ENCODE peak calls at places on chromosomes 2 and 18, in ten cellular contexts. One of them, this sample, is unnamed.

GRCh38 chr2:106704798-106705197 is 181.2 kb downstream of the ST6GAL2 start:
- DNase-seq in stimulated activated CD4-positive, alpha-beta T cell treated with anti-CD3 and anti-CD28 coated beads, Interleukin-2, amount 100 ng/mL, for 24 hours: no peak
- DNase-seq in Calu3: no peak
- DNase-seq in activated T-cell treated with anti-CD3 and anti-CD28 coated beads for 1 hour: no peak
- DNase-seq in foreskin fibroblast: no peak
- DNase-seq in amygdala: no peak
- DNase-seq in GF-D8: no peak
- DNase-seq in EL: no peak
- DNase-seq in kidney tubule cell: no peak
- DNase-seq in T-cell: no peak
- DNase-seq in this sample: no peak

GRCh38 chr2:172220111-172220510 is 117.4 kb upstream of the DLX2 start:
- DNase-seq in stimulated activated CD4-positive, alpha-beta T cell treated with anti-CD3 and anti-CD28 coated beads, Interleukin-2, amount 100 ng/mL, for 24 hours: no peak
- DNase-seq in Calu3: no peak
- DNase-seq in activated T-cell treated with anti-CD3 and anti-CD28 coated beads for 1 hour: no peak
- DNase-seq in foreskin fibroblast: no peak
- DNase-seq in amygdala: no peak
- DNase-seq in GF-D8: peak; percentile 35
- DNase-seq in EL: no peak
- DNase-seq in kidney tubule cell: no peak
- DNase-seq in T-cell: no peak
- DNase-seq in this sample: no peak

GRCh38 chr2:3611136-3611535 is 16.2 kb downstream of the COLEC11 start:
- DNase-seq in stimulated activated CD4-positive, alpha-beta T cell treated with anti-CD3 and anti-CD28 coated beads, Interleukin-2, amount 100 ng/mL, for 24 hours: no peak
- DNase-seq in Calu3: no peak
- DNase-seq in activated T-cell treated with anti-CD3 and anti-CD28 coated beads for 1 hour: no peak
- DNase-seq in foreskin fibroblast: no peak
- DNase-seq in amygdala: no peak
- DNase-seq in GF-D8: no peak
- DNase-seq in EL: no peak
- DNase-seq in kidney tubule cell: no peak
- DNase-seq in T-cell: no peak
- DNase-seq in this sample: no peak

GRCh38 chr18:49841236-49842217 is 28.2 kb upstream of the ACAA2 start:
- DNase-seq in stimulated activated CD4-positive, alpha-beta T cell treated with anti-CD3 and anti-CD28 coated beads, Interleukin-2, amount 100 ng/mL, for 24 hours: no peak
- DNase-seq in Calu3: no peak
- DNase-seq in activated T-cell treated with anti-CD3 and anti-CD28 coated beads for 1 hour: no peak
- DNase-seq in foreskin fibroblast: no peak
- DNase-seq in amygdala: no peak
- DNase-seq in GF-D8: no peak
- DNase-seq in EL: no peak
- DNase-seq in kidney tubule cell: no peak
- DNase-seq in T-cell: no peak
- DNase-seq in this sample: no peak

GRCh38 chr2:150303281-150303680 is 184.2 kb downstream of the RND3 start:
- DNase-seq in stimulated activated CD4-positive, alpha-beta T cell treated with anti-CD3 and anti-CD28 coated beads, Interleukin-2, amount 100 ng/mL, for 24 hours: no peak
- DNase-seq in Calu3: no peak
- DNase-seq in activated T-cell treated with anti-CD3 and anti-CD28 coated beads for 1 hour: no peak
- DNase-seq in foreskin fibroblast: no peak
- DNase-seq in amygdala: no peak
- DNase-seq in GF-D8: peak; percentile 23
- DNase-seq in EL: no peak
- DNase-seq in kidney tubule cell: no peak
- DNase-seq in T-cell: no peak
- DNase-seq in this sample: no peak

GRCh38 chr2:216583157-216583556 is 50.1 kb upstream of the IGFBP2 start:
- DNase-seq in stimulated activated CD4-positive, alpha-beta T cell treated with anti-CD3 and anti-CD28 coated beads, Interleukin-2, amount 100 ng/mL, for 24 hours: no peak
- DNase-seq in Calu3: no peak
- DNase-seq in activated T-cell treated with anti-CD3 and anti-CD28 coated beads for 1 hour: no peak
- DNase-seq in foreskin fibroblast: no peak
- DNase-seq in amygdala: no peak
- DNase-seq in GF-D8: no peak
- DNase-seq in EL: peak; percentile 84
- DNase-seq in kidney tubule cell: peak; percentile 67
- DNase-seq in T-cell: no peak
- DNase-seq in this sample: no peak

GRCh38 chr2:170354855-170355649 is 177.1 kb downstream of the MYO3B start:
- DNase-seq in stimulated activated CD4-positive, alpha-beta T cell treated with anti-CD3 and anti-CD28 coated beads, Interleukin-2, amount 100 ng/mL, for 24 hours: no peak
- DNase-seq in Calu3: no peak
- DNase-seq in activated T-cell treated with anti-CD3 and anti-CD28 coated beads for 1 hour: no peak
- DNase-seq in foreskin fibroblast: no peak
- DNase-seq in amygdala: no peak
- DNase-seq in GF-D8: no peak
- DNase-seq in EL: no peak
- DNase-seq in kidney tubule cell: no peak
- DNase-seq in T-cell: peak; percentile 2
- DNase-seq in this sample: no peak

GRCh38 chr2:60822987-60823386 is 58.4 kb upstream of the REL start:
- DNase-seq in stimulated activated CD4-positive, alpha-beta T cell treated with anti-CD3 and anti-CD28 coated beads, Interleukin-2, amount 100 ng/mL, for 24 hours: no peak
- DNase-seq in Calu3: no peak
- DNase-seq in activated T-cell treated with anti-CD3 and anti-CD28 coated beads for 1 hour: no peak
- DNase-seq in foreskin fibroblast: no peak
- DNase-seq in amygdala: no peak
- DNase-seq in GF-D8: no peak
- DNase-seq in EL: no peak
- DNase-seq in kidney tubule cell: no peak
- DNase-seq in T-cell: no peak
- DNase-seq in this sample: no peak

GRCh38 chr2:223210489-223210888 is 158.5 kb downstream of the KCNE4 start:
- DNase-seq in stimulated activated CD4-positive, alpha-beta T cell treated with anti-CD3 and anti-CD28 coated beads, Interleukin-2, amount 100 ng/mL, for 24 hours: no peak
- DNase-seq in Calu3: no peak
- DNase-seq in activated T-cell treated with anti-CD3 and anti-CD28 coated beads for 1 hour: no peak
- DNase-seq in foreskin fibroblast: no peak
- DNase-seq in amygdala: no peak
- DNase-seq in GF-D8: no peak
- DNase-seq in EL: no peak
- DNase-seq in kidney tubule cell: no peak
- DNase-seq in T-cell: no peak
- DNase-seq in this sample: no peak

GRCh38 chr2:230921806-230922595 is 3.0 kb downstream of the GPR55 start:
- DNase-seq in stimulated activated CD4-positive, alpha-beta T cell treated with anti-CD3 and anti-CD28 coated beads, Interleukin-2, amount 100 ng/mL, for 24 hours: no peak
- DNase-seq in Calu3: no peak
- DNase-seq in activated T-cell treated with anti-CD3 and anti-CD28 coated beads for 1 hour: no peak
- DNase-seq in foreskin fibroblast: no peak
- DNase-seq in amygdala: no peak
- DNase-seq in GF-D8: no peak
- DNase-seq in EL: no peak
- DNase-seq in kidney tubule cell: no peak
- DNase-seq in T-cell: no peak
- DNase-seq in this sample: no peak

GRCh38 chr2:33186937-33187336 is 240.2 kb downstream of the LTBP1 start:
- DNase-seq in stimulated activated CD4-positive, alpha-beta T cell treated with anti-CD3 and anti-CD28 coated beads, Interleukin-2, amount 100 ng/mL, for 24 hours: no peak
- DNase-seq in Calu3: no peak
- DNase-seq in activated T-cell treated with anti-CD3 and anti-CD28 coated beads for 1 hour: no peak
- DNase-seq in foreskin fibroblast: no peak
- DNase-seq in amygdala: no peak
- DNase-seq in GF-D8: no peak
- DNase-seq in EL: no peak
- DNase-seq in kidney tubule cell: no peak
- DNase-seq in T-cell: no peak
- DNase-seq in this sample: no peak

GRCh38 chr2:161352718-161353117 is 44.5 kb downstream of the PSMD14 start:
- DNase-seq in stimulated activated CD4-positive, alpha-beta T cell treated with anti-CD3 and anti-CD28 coated beads, Interleukin-2, amount 100 ng/mL, for 24 hours: no peak
- DNase-seq in Calu3: no peak
- DNase-seq in activated T-cell treated with anti-CD3 and anti-CD28 coated beads for 1 hour: no peak
- DNase-seq in foreskin fibroblast: no peak
- DNase-seq in amygdala: no peak
- DNase-seq in GF-D8: no peak
- DNase-seq in EL: no peak
- DNase-seq in kidney tubule cell: peak; percentile 7
- DNase-seq in T-cell: no peak
- DNase-seq in this sample: no peak

GRCh38 chr2:12110074-12110473 is 363.6 kb downstream of the LPIN1 start:
- DNase-seq in stimulated activated CD4-positive, alpha-beta T cell treated with anti-CD3 and anti-CD28 coated beads, Interleukin-2, amount 100 ng/mL, for 24 hours: no peak
- DNase-seq in Calu3: no peak
- DNase-seq in activated T-cell treated with anti-CD3 and anti-CD28 coated beads for 1 hour: no peak
- DNase-seq in foreskin fibroblast: no peak
- DNase-seq in amygdala: no peak
- DNase-seq in GF-D8: no peak
- DNase-seq in EL: no peak
- DNase-seq in kidney tubule cell: no peak
- DNase-seq in T-cell: peak; percentile 23
- DNase-seq in this sample: no peak

GRCh38 chr2:163182764-163183354 is 344.3 kb upstream of the KCNH7 start:
- DNase-seq in stimulated activated CD4-positive, alpha-beta T cell treated with anti-CD3 and anti-CD28 coated beads, Interleukin-2, amount 100 ng/mL, for 24 hours: no peak
- DNase-seq in Calu3: no peak
- DNase-seq in activated T-cell treated with anti-CD3 and anti-CD28 coated beads for 1 hour: no peak
- DNase-seq in foreskin fibroblast: no peak
- DNase-seq in amygdala: no peak
- DNase-seq in GF-D8: no peak
- DNase-seq in EL: peak; percentile 2
- DNase-seq in kidney tubule cell: peak; percentile 30
- DNase-seq in T-cell: no peak
- DNase-seq in this sample: peak; percentile 17

GRCh38 chr2:178194600-178195389 is 483 bp downstream of the OSBPL6 start:
- DNase-seq in stimulated activated CD4-positive, alpha-beta T cell treated with anti-CD3 and anti-CD28 coated beads, Interleukin-2, amount 100 ng/mL, for 24 hours: peak; percentile 44
- DNase-seq in Calu3: peak; percentile 48
- DNase-seq in activated T-cell treated with anti-CD3 and anti-CD28 coated beads for 1 hour: no peak
- DNase-seq in foreskin fibroblast: peak; percentile 37
- DNase-seq in amygdala: peak; percentile 65
- DNase-seq in GF-D8: no peak
- DNase-seq in EL: peak; percentile 74
- DNase-seq in kidney tubule cell: peak; percentile 53
- DNase-seq in T-cell: no peak
- DNase-seq in this sample: peak; percentile 55

GRCh38 chr2:138124521-138124920 is 160.2 kb downstream of the HNMT start:
- DNase-seq in stimulated activated CD4-positive, alpha-beta T cell treated with anti-CD3 and anti-CD28 coated beads, Interleukin-2, amount 100 ng/mL, for 24 hours: no peak
- DNase-seq in Calu3: no peak
- DNase-seq in activated T-cell treated with anti-CD3 and anti-CD28 coated beads for 1 hour: no peak
- DNase-seq in foreskin fibroblast: no peak
- DNase-seq in amygdala: no peak
- DNase-seq in GF-D8: no peak
- DNase-seq in EL: no peak
- DNase-seq in kidney tubule cell: no peak
- DNase-seq in T-cell: no peak
- DNase-seq in this sample: no peak

GRCh38 chr18:56148373-56148772 is 490.0 kb downstream of the TXNL1 start:
- DNase-seq in stimulated activated CD4-positive, alpha-beta T cell treated with anti-CD3 and anti-CD28 coated beads, Interleukin-2, amount 100 ng/mL, for 24 hours: no peak
- DNase-seq in Calu3: no peak
- DNase-seq in activated T-cell treated with anti-CD3 and anti-CD28 coated beads for 1 hour: no peak
- DNase-seq in foreskin fibroblast: peak; percentile 71
- DNase-seq in amygdala: no peak
- DNase-seq in GF-D8: no peak
- DNase-seq in EL: peak; percentile 86
- DNase-seq in kidney tubule cell: peak; percentile 91
- DNase-seq in T-cell: no peak
- DNase-seq in this sample: no peak

GRCh38 chr2:161136696-161137324 is 23.4 kb upstream of the TANK start:
- DNase-seq in stimulated activated CD4-positive, alpha-beta T cell treated with anti-CD3 and anti-CD28 coated beads, Interleukin-2, amount 100 ng/mL, for 24 hours: no peak
- DNase-seq in Calu3: peak; percentile 26
- DNase-seq in activated T-cell treated with anti-CD3 and anti-CD28 coated beads for 1 hour: no peak
- DNase-seq in foreskin fibroblast: no peak
- DNase-seq in amygdala: no peak
- DNase-seq in GF-D8: peak; percentile 37
- DNase-seq in EL: peak; percentile 35
- DNase-seq in kidney tubule cell: peak; percentile 87
- DNase-seq in T-cell: no peak
- DNase-seq in this sample: no peak

GRCh38 chr2:30127016-30127893 is 19.6 kb upstream of the YPEL5 start:
- DNase-seq in stimulated activated CD4-positive, alpha-beta T cell treated with anti-CD3 and anti-CD28 coated beads, Interleukin-2, amount 100 ng/mL, for 24 hours: no peak
- DNase-seq in Calu3: no peak
- DNase-seq in activated T-cell treated with anti-CD3 and anti-CD28 coated beads for 1 hour: no peak
- DNase-seq in foreskin fibroblast: peak; percentile 24
- DNase-seq in amygdala: no peak
- DNase-seq in GF-D8: no peak
- DNase-seq in EL: peak; percentile 55
- DNase-seq in kidney tubule cell: no peak
- DNase-seq in T-cell: no peak
- DNase-seq in this sample: peak; percentile 53

GRCh38 chr2:8049111-8049720 is 632.6 kb upstream of the ID2 start:
- DNase-seq in stimulated activated CD4-positive, alpha-beta T cell treated with anti-CD3 and anti-CD28 coated beads, Interleukin-2, amount 100 ng/mL, for 24 hours: no peak
- DNase-seq in Calu3: no peak
- DNase-seq in activated T-cell treated with anti-CD3 and anti-CD28 coated beads for 1 hour: no peak
- DNase-seq in foreskin fibroblast: no peak
- DNase-seq in amygdala: no peak
- DNase-seq in GF-D8: no peak
- DNase-seq in EL: no peak
- DNase-seq in kidney tubule cell: no peak
- DNase-seq in T-cell: no peak
- DNase-seq in this sample: no peak

GRCh38 chr2:97935719-97936161 is 60.0 kb downstream of the TMEM131 start:
- DNase-seq in stimulated activated CD4-positive, alpha-beta T cell treated with anti-CD3 and anti-CD28 coated beads, Interleukin-2, amount 100 ng/mL, for 24 hours: no peak
- DNase-seq in Calu3: no peak
- DNase-seq in activated T-cell treated with anti-CD3 and anti-CD28 coated beads for 1 hour: no peak
- DNase-seq in foreskin fibroblast: peak; percentile 35
- DNase-seq in amygdala: no peak
- DNase-seq in GF-D8: peak; percentile 21
- DNase-seq in EL: peak; percentile 44
- DNase-seq in kidney tubule cell: no peak
- DNase-seq in T-cell: no peak
- DNase-seq in this sample: no peak

GRCh38 chr18:42781298-42781815 is 334.1 kb downstream of the RIT2 start:
- DNase-seq in stimulated activated CD4-positive, alpha-beta T cell treated with anti-CD3 and anti-CD28 coated beads, Interleukin-2, amount 100 ng/mL, for 24 hours: no peak
- DNase-seq in Calu3: no peak
- DNase-seq in activated T-cell treated with anti-CD3 and anti-CD28 coated beads for 1 hour: no peak
- DNase-seq in foreskin fibroblast: no peak
- DNase-seq in amygdala: no peak
- DNase-seq in GF-D8: no peak
- DNase-seq in EL: no peak
- DNase-seq in kidney tubule cell: no peak
- DNase-seq in T-cell: no peak
- DNase-seq in this sample: no peak

This sample was measured in RWPE1.